ENCODE peak calls at places on chromosomes 11 and 22, in seven cellular contexts. H is tibial nerve, F is H1, K is lower lobe of right lung, V is neuronal stem cell, B is dorsolateral prefrontal cortex, L is heart right ventricle. A is an unnamed sample.

GRCh38 chr11:18392434-18393321 is 1.7 kb upstream of the LDHA start:
- DNase-seq in V (no peak), B (no peak), K (no peak), F (no peak), H (no peak), L (no peak), A (no peak)

GRCh38 chr11:95688501-95689222 is 100.9 kb downstream of the FAM76B start:
- DNase-seq in K (no peak), V (no peak), F (no peak), L (no peak), B (no peak), H (no peak), A (no peak)

GRCh38 chr11:92397356-92397755 is 172.7 kb downstream of the FAT3 start:
- DNase-seq in K (no peak), F (no peak), V (no peak), L (no peak), H (no peak), B (no peak), A (no peak)

GRCh38 chr11:3669742-3670183 is 1.4 kb downstream of the CHRNA10 start:
- DNase-seq in V (no peak), F (no peak), K (no peak), H (no peak), B (no peak), L (peak), A (no peak)

GRCh38 chr11:102244681-102245409 is 72.4 kb upstream of the BIRC3 start:
- DNase-seq in V (no peak), H (no peak), F (no peak), L (no peak), B (no peak), K (no peak), A (no peak)

GRCh38 chr11:46382644-46383403 is 1.4 kb downstream of the MDK start:
- DNase-seq in F (no peak), B (no peak), V (no peak), L (no peak), K (no peak), H (no peak), A (no peak)

GRCh38 chr22:39362271-39362670 is 12.5 kb downstream of the SYNGR1 start:
- DNase-seq in H (no peak), B (no peak), K (no peak), V (no peak), F (no peak), L (no peak), A (no peak)

GRCh38 chr22:37560682-37561208 is 465 bp downstream of the CDC42EP1 start:
- DNase-seq in H (no peak), F (no peak), B (no peak), V (no peak), L (peak), K (peak), A (peak)

GRCh38 chr22:21025763-21026755 is 6.3 kb downstream of the SLC7A4 start:
- DNase-seq in B (no peak), L (no peak), H (no peak), K (no peak), F (no peak), V (no peak), A (no peak)

GRCh38 chr22:21823740-21824438 is 43.6 kb downstream of the MAPK1 start:
- DNase-seq in K (no peak), B (no peak), V (no peak), L (no peak), H (no peak), F (no peak), A (no peak)

GRCh38 chr22:27086080-27086479 is 428.7 kb downstream of the MIAT start:
- DNase-seq in K (no peak), V (no peak), B (no peak), L (no peak), H (no peak), F (no peak), A (no peak)

GRCh38 chr11:107916671-107917241 is 11.5 kb upstream of the RAB39A start:
- DNase-seq in V (no peak), H (no peak), K (no peak), L (no peak), B (no peak), F (no peak), A (no peak)

GRCh38 chr22:49590851-49591445 is 236.7 kb downstream of the BRD1 start:
- DNase-seq in K (peak), V (no peak), B (no peak), L (no peak), H (no peak), F (no peak), A (no peak)

GRCh38 chr22:19063581-19064353 is 58.4 kb downstream of the DGCR2 start:
- DNase-seq in V (no peak), F (no peak), K (peak), L (no peak), H (no peak), B (no peak), A (no peak)

GRCh38 chr22:37303821-37304274 is 21.5 kb downstream of the CYTH4 start:
- DNase-seq in H (no peak), L (no peak), B (no peak), V (no peak), K (peak), F (no peak), A (no peak)

GRCh38 chr22:27252282-27253049 is 549.1 kb downstream of the MN1 start:
- DNase-seq in K (no peak), F (no peak), L (no peak), V (no peak), H (peak), B (no peak), A (peak)

GRCh38 chr11:1165256-1166041 is 7.7 kb downstream of the MUC5AC start:
- DNase-seq in V (no peak), K (no peak), B (no peak), L (no peak), F (no peak), H (no peak), A (no peak)

GRCh38 chr22:27461470-27461869 is 340.1 kb downstream of the MN1 start:
- DNase-seq in F (peak), K (no peak), H (no peak), L (no peak), B (no peak), V (peak), A (no peak)

GRCh38 chr22:27825174-27825573 is 23.6 kb upstream of the MN1 start:
- DNase-seq in K (no peak), H (no peak), L (no peak), V (no peak), F (no peak), B (no peak), A (no peak)

GRCh38 chr11:3119141-3119821 is 45.8 kb downstream of the OSBPL5 start:
- DNase-seq in B (no peak), L (no peak), K (peak), V (no peak), H (no peak), F (no peak), A (peak)

GRCh38 chr22:23079814-23080521 is 9.6 kb downstream of the GNAZ start:
- DNase-seq in B (no peak), K (no peak), F (no peak), V (no peak), H (no peak), L (no peak), A (no peak)

GRCh38 chr22:37533995-37534394 is 14.8 kb upstream of the CARD10 start:
- DNase-seq in K (no peak), L (no peak), V (no peak), H (no peak), F (no peak), B (no peak), A (no peak)

GRCh38 chr11:76935030-76935429 is 74.3 kb downstream of the ACER3 start:
- DNase-seq in V (no peak), B (no peak), H (no peak), L (no peak), F (no peak), K (no peak), A (no peak)

GRCh38 chr11:19919050-19919561 is 206.5 kb downstream of the NAV2 start:
- DNase-seq in H (no peak), K (peak), B (no peak), L (peak), V (no peak), F (no peak), A (peak)

GRCh38 chr22:37121887-37122591 is 12.5 kb upstream of the TMPRSS6 start:
- DNase-seq in F (no peak), B (no peak), V (no peak), L (no peak), K (no peak), H (no peak), A (no peak)

GRCh38 chr11:104772806-104773241 is 125.4 kb downstream of the CASP12 start:
- DNase-seq in F (no peak), V (no peak), K (no peak), L (peak), B (no peak), H (peak), A (no peak)

GRCh38 chr11:128422576-128423370 is 164.6 kb downstream of the ETS1 start:
- DNase-seq in V (no peak), B (no peak), L (peak), K (peak), H (no peak), F (no peak), A (no peak)

GRCh38 chr22:19902245-19902699 is 39.3 kb upstream of the COMT start:
- DNase-seq in H (no peak), B (no peak), K (no peak), L (no peak), F (no peak), V (no peak), A (no peak)

GRCh38 chr22:44957267-44957905 is 52.4 kb downstream of the PHF21B start:
- DNase-seq in B (no peak), H (no peak), V (peak), L (no peak), K (no peak), F (no peak), A (no peak)

GRCh38 chr11:119509969-119510401 is 87.0 kb upstream of the THY1 start:
- DNase-seq in B (no peak), H (no peak), K (no peak), L (no peak), V (no peak), F (no peak), A (no peak)

GRCh38 chr11:95231881-95232605 is 1.0 kb upstream of the SESN3 start:
- DNase-seq in H (peak), B (peak), V (no peak), F (no peak), L (peak), K (peak), A (peak)

GRCh38 chr11:32173435-32173834 is 82.6 kb downstream of the RCN1 start:
- DNase-seq in K (peak), L (peak), H (peak), V (peak), B (peak), F (peak), A (peak)

GRCh38 chr22:17785185-17786184 is 11.2 kb upstream of the BID start:
- DNase-seq in H (no peak), L (peak), F (peak), V (no peak), B (no peak), K (peak), A (no peak)

GRCh38 chr11:84313830-84314359 is 1027.7 kb upstream of the CCDC90B start:
- DNase-seq in K (no peak), V (no peak), H (no peak), B (no peak), L (no peak), F (no peak), A (no peak)

GRCh38 chr11:129279326-129280026 is 87.4 kb upstream of the ARHGAP32 start:
- DNase-seq in B (peak), K (peak), F (no peak), V (peak), L (peak), H (peak), A (peak)

GRCh38 chr11:3359092-3359824 is 19.7 kb downstream of the ZNF195 start:
- DNase-seq in V (no peak), H (no peak), K (no peak), L (no peak), B (no peak), F (no peak), A (no peak)

GRCh38 chr22:35601743-35602633 is 15.1 kb downstream of the MB start:
- DNase-seq in F (no peak), H (peak), V (no peak), B (no peak), L (no peak), K (peak), A (no peak)

GRCh38 chr22:35601013-35601580 is 16.0 kb downstream of the MB start:
- DNase-seq in V (no peak), F (no peak), L (no peak), B (no peak), H (no peak), K (no peak), A (no peak)

GRCh38 chr22:35598396-35598710 is 18.8 kb downstream of the MB start:
- DNase-seq in V (no peak), F (no peak), H (no peak), B (no peak), L (no peak), K (no peak), A (no peak)

GRCh38 chr22:35599364-35599763 is 17.8 kb downstream of the MB start:
- DNase-seq in H (no peak), F (no peak), L (no peak), V (no peak), B (no peak), K (no peak), A (no peak)

GRCh38 chr22:35600466-35600865 is 16.7 kb downstream of the MB start:
- DNase-seq in L (no peak), B (no peak), V (no peak), K (peak), H (no peak), F (no peak), A (no peak)
- H3K27ac ChIP-seq in L (no peak), B (no peak), V (no peak), K (no peak), H (no peak), F (no peak), A (no peak)

GRCh38 chr11:68889948-68890446 is 13.6 kb downstream of the MRPL21 start:
- DNase-seq in K (no peak), H (peak), B (no peak), L (peak), V (no peak), F (peak), A (peak)

GRCh38 chr11:68890490-68891231 is 13.0 kb downstream of the MRPL21 start:
- DNase-seq in B (peak), L (peak), V (no peak), K (peak), H (peak), F (no peak), A (peak)

GRCh38 chr11:68892576-68892975 is 11.1 kb downstream of the MRPL21 start:
- DNase-seq in V (no peak), K (no peak), B (no peak), L (no peak), F (no peak), H (no peak), A (no peak)

GRCh38 chr11:68893282-68893681 is 10.3 kb downstream of the MRPL21 start:
- DNase-seq in B (no peak), K (no peak), H (no peak), F (no peak), V (no peak), L (no peak), A (no peak)

DNA sequence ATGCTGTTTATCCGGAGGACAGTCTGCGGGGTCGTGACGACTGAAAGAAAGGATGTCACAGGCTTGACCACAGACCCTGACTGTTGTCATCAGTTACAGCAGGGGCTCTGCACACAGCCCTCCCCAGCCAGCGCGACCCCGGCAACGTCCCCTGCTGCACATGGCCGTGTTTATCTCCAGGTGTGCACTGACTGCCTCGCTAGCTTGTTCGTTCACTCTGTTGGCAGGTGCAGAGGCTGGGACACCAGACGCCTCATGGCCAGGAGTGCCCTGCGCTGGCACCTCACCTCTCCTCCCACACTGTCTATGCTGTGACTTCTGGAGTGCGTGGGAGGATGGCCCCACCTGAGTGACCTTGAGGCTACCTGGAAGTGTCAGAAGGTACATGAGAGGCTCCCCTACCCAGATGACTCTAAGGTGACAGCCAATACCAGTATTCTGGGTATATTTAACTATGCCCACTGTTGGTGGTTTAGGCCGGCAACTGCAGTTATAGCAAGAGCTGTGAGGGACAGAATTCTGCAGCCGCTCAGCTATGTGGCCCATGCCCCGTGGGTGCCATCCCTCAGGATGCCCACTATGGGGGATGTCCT is 12.2 kb downstream of the MRPL21 start:
- DNase-seq in B (no peak), V (no peak), F (no peak), K (no peak), L (no peak), H (no peak), A (no peak)
- H3K27ac ChIP-seq in B (peak), V (no peak), F (no peak), K (peak), L (peak), H (peak), A (peak)

DNA sequence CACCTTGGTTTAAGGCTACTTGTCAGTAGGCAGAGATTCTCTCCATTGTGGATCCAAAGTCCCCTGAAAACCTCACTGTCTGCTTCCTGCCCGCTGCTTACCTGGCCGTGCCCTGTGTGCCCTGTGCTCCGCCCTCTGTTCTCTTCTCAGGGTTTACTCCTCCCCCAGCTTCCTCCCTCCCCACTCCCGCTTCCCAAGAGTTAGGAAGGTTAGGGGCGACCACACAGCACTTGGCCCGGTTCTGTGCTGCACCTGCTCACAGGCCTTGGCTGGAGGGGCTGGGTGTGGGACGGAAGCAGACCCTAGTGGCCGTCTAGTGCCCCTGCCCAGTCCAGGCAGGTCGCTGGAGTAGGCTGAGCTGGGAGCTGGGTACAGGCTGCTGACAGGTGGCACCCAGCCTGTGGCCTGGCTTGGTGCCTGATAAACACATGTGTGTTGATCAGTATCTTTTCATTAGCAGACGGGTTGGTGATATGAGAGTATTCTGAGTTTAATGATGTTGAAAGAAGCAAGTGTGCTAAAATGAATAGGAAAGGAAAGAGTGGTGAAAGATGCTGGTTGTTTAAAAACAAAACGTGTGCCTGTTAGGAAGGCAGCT is 40.5 kb downstream of the GRAMD4 start:
- DNase-seq in V (no peak), L (no peak), F (no peak), K (no peak), B (no peak), H (no peak), A (no peak)
- H3K27ac ChIP-seq in V (no peak), L (peak), F (no peak), K (no peak), B (peak), H (no peak), A (no peak)

GRCh38 chr22:32987081-32987631 is 71.0 kb downstream of the SYN3 start:
- DNase-seq in K (no peak), B (no peak), V (peak), H (no peak), L (no peak), F (peak), A (no peak)
- H3K27ac ChIP-seq in K (no peak), B (peak), V (peak), H (peak), L (no peak), F (no peak), A (no peak)

GRCh38 chr22:40485813-40486610 is 115.6 kb downstream of the SGSM3 start:
- DNase-seq in B (no peak), L (no peak), F (no peak), K (no peak), V (no peak), H (no peak), A (no peak)
- H3K27ac ChIP-seq in B (no peak), L (no peak), F (no peak), K (peak), V (no peak), H (peak), A (peak)

DNA sequence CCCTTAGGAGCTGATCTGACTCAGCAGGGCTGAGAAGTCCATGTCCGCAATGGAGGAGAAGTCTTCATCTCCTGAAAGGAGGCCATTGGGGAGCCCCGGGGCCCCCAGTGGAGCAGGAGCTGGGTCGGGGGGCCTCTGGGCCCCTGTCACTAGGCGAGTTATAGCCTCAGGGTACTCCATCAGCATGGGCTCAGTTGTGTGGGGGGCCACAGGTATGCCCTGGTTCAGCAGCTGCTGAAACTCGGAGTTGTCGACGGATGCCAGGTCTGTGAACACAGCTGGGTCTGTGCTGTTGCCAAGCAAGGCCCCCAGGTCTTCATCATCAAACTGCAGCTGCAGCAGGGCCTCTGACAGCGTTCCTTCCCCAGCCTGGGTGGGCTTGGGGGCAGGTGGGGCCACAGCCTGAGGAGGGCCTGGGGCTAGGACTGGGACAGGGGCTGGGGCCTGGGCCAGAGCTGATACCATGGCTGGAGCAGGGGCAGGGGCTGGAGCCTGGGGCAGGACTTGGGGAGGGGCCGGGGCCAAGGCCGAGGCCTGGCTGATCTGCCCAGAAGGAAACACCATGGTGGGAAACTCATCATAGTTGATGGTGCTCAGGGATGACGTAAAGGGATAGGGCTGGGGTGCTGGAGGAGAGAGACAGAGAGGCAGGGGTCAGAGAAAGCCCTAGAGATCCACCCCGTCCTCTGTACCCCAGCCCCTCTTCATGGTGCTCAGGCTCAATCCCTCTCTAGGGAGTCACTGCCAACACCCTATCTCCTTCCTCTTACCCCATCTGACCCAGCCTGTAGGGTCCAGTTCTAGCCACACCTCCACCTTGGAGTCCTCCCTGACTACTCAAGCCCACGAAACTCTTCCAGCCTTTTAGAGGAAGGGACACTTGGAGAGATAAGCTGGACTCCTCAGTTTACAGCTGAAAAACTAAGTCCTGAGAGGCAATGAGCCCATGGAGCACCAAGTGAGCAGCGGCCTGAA is 8.1 kb downstream of the RELA start:
- DNase-seq in B (no peak), K (no peak), H (no peak), L (peak), F (no peak), V (no peak), A (peak)
- H3K27ac ChIP-seq in B (peak), K (peak), H (peak), L (peak), F (no peak), V (no peak), A (peak)

A was measured in uterus.